ENCODE peak calls at places on chromosomes 16 and 17, in six cellular contexts. M is midbrain, E is RPMI8226, I is hepatic stellate cell, K is caudate nucleus, W is H9. G is an unnamed sample.

GRCh38 chr17:41538565-41538991 is 10.5 kb upstream of the KRT19 start:
- DNase-seq in M (no peak), K (no peak), W (no peak), I (peak; percentile 76), E (no peak), G (no peak)

GRCh38 chr17:56715613-56716357 is 117.9 kb downstream of the C17orf67 start:
- DNase-seq in W (peak; percentile 89), K (peak; percentile 31), E (peak; percentile 86), M (peak; percentile 79), I (peak; percentile 77), G (peak; percentile 47)

GRCh38 chr16:10744370-10745030 is 858 bp downstream of the NUBP1 start:
- DNase-seq in W (no peak), E (no peak), K (no peak), M (no peak), I (peak; percentile 56), G (no peak)

GRCh38 chr17:21129023-21129681 is 2.4 kb downstream of the DHRS7B start:
- DNase-seq in I (peak; percentile 68), E (no peak), W (no peak), M (peak; percentile 16), K (no peak), G (no peak)

GRCh38 chr16:59886021-59886420 is 1151.9 kb upstream of the GOT2 start:
- DNase-seq in M (no peak), K (peak; percentile 1), I (no peak), W (no peak), E (no peak), G (peak; percentile 32)

GRCh38 chr16:1046271-1046955 is 26.1 kb upstream of the SSTR5 start:
- DNase-seq in E (no peak), K (peak; percentile 75), I (no peak), W (no peak), M (peak; percentile 92), G (peak; percentile 81)

GRCh38 chr17:28908640-28909098 is 5.8 kb upstream of the DHRS13 start:
- DNase-seq in E (no peak), M (no peak), I (peak; percentile 74), K (no peak), W (no peak), G (no peak)

GRCh38 chr17:72632026-72632684 is 460.3 kb downstream of the SLC39A11 start:
- DNase-seq in K (no peak), W (no peak), E (no peak), M (no peak), I (no peak), G (no peak)

GRCh38 chr17:83064732-83065659 is 14.4 kb upstream of the METRNL start:
- DNase-seq in W (peak; percentile 27), E (peak; percentile 56), K (no peak), M (no peak), I (no peak), G (no peak)

G was measured in occipital lobe.